ENCODE peak calls at places on chromosomes 6 and 20, in four cellular contexts. One of them, this sample, is unnamed.

GRCh38 chr20:51697119-51697826 is 70.9 kb downstream of the ATP9A start:
- DNase-seq in AG04450: no peak
- DNase-seq in colonic mucosa: no peak
- DNase-seq in naive thymus-derived CD4-positive, alpha-beta T cell: no peak
- DNase-seq in this sample: no peak

GRCh38 chr6:24403501-24403824 is 727 bp downstream of the MRS2 start:
- DNase-seq in colonic mucosa: no peak
- DNase-seq in naive thymus-derived CD4-positive, alpha-beta T cell: no peak
- DNase-seq in AG04450: no peak
- DNase-seq in this sample: no peak

GRCh38 chr6:26347699-26348098 is 17.3 kb upstream of the BTN3A2 start:
- DNase-seq in naive thymus-derived CD4-positive, alpha-beta T cell: no peak
- DNase-seq in colonic mucosa: no peak
- DNase-seq in AG04450: no peak
- DNase-seq in this sample: no peak

GRCh38 chr20:35497320-35497719 is 32.1 kb downstream of the C20orf173 start:
- DNase-seq in colonic mucosa: no peak
- DNase-seq in AG04450: no peak
- DNase-seq in naive thymus-derived CD4-positive, alpha-beta T cell: no peak
- DNase-seq in this sample: no peak

GRCh38 chr6:1633366-1634021 is 23.8 kb downstream of the FOXC1 start:
- DNase-seq in colonic mucosa: no peak
- DNase-seq in AG04450: no peak
- DNase-seq in naive thymus-derived CD4-positive, alpha-beta T cell: no peak
- DNase-seq in this sample: peak

GRCh38 chr20:48725589-48725991 is 102.2 kb downstream of the PREX1 start:
- DNase-seq in colonic mucosa: no peak
- DNase-seq in AG04450: no peak
- DNase-seq in naive thymus-derived CD4-positive, alpha-beta T cell: no peak
- DNase-seq in this sample: no peak

GRCh38 chr20:64239449-64240242 is 15.9 kb upstream of the PCMTD2 start:
- DNase-seq in colonic mucosa: no peak
- DNase-seq in naive thymus-derived CD4-positive, alpha-beta T cell: no peak
- DNase-seq in AG04450: no peak
- DNase-seq in this sample: no peak

GRCh38 chr6:35415065-35415880 is 36.9 kb upstream of the FANCE start:
- DNase-seq in naive thymus-derived CD4-positive, alpha-beta T cell: no peak
- DNase-seq in AG04450: peak
- DNase-seq in colonic mucosa: peak
- DNase-seq in this sample: peak

GRCh38 chr6:133079901-133080300 is 161.3 kb upstream of the EYA4 start:
- DNase-seq in naive thymus-derived CD4-positive, alpha-beta T cell: no peak
- DNase-seq in AG04450: no peak
- DNase-seq in colonic mucosa: no peak
- DNase-seq in this sample: no peak

GRCh38 chr20:32566379-32567374 is 18.5 kb downstream of the NOL4L start:
- DNase-seq in naive thymus-derived CD4-positive, alpha-beta T cell: no peak
- DNase-seq in AG04450: no peak
- DNase-seq in colonic mucosa: no peak
- DNase-seq in this sample: no peak

GRCh38 chr6:155377061-155377460 is 62.8 kb upstream of the TFB1M start:
- DNase-seq in colonic mucosa: no peak
- DNase-seq in naive thymus-derived CD4-positive, alpha-beta T cell: no peak
- DNase-seq in AG04450: peak
- DNase-seq in this sample: no peak

GRCh38 chr6:170004585-170005210 is 253.3 kb downstream of the ERMARD start:
- DNase-seq in colonic mucosa: no peak
- DNase-seq in naive thymus-derived CD4-positive, alpha-beta T cell: no peak
- DNase-seq in AG04450: no peak
- DNase-seq in this sample: no peak

GRCh38 chr6:93337014-93337413 is 82.3 kb downstream of the EPHA7 start:
- DNase-seq in colonic mucosa: no peak
- DNase-seq in naive thymus-derived CD4-positive, alpha-beta T cell: no peak
- DNase-seq in AG04450: no peak
- DNase-seq in this sample: no peak

GRCh38 chr20:50283922-50284810 is 93.5 kb downstream of the CEBPB start:
- DNase-seq in AG04450: no peak
- DNase-seq in naive thymus-derived CD4-positive, alpha-beta T cell: no peak
- DNase-seq in colonic mucosa: no peak
- DNase-seq in this sample: peak

GRCh38 chr6:165769884-165770283 is 106.8 kb upstream of the PDE10A start:
- DNase-seq in AG04450: no peak
- DNase-seq in naive thymus-derived CD4-positive, alpha-beta T cell: no peak
- DNase-seq in colonic mucosa: no peak
- DNase-seq in this sample: no peak

GRCh38 chr20:2745060-2745910 is 52.7 kb downstream of the EBF4 start:
- DNase-seq in colonic mucosa: no peak
- DNase-seq in naive thymus-derived CD4-positive, alpha-beta T cell: no peak
- DNase-seq in AG04450: no peak
- DNase-seq in this sample: no peak

GRCh38 chr20:41316602-41317535 is 662 bp downstream of the ZHX3 start:
- DNase-seq in AG04450: peak
- DNase-seq in colonic mucosa: peak
- DNase-seq in naive thymus-derived CD4-positive, alpha-beta T cell: peak
- DNase-seq in this sample: peak

GRCh38 chr6:18742406-18742805 is 355.3 kb downstream of the RNF144B start:
- DNase-seq in colonic mucosa: no peak
- DNase-seq in AG04450: no peak
- DNase-seq in naive thymus-derived CD4-positive, alpha-beta T cell: no peak
- DNase-seq in this sample: no peak
- H3K27ac ChIP-seq in colonic mucosa: no peak
- H3K27ac ChIP-seq in AG04450: no peak
- H3K27ac ChIP-seq in naive thymus-derived CD4-positive, alpha-beta T cell: no peak
- H3K27ac ChIP-seq in this sample: no peak

GRCh38 chr6:106511274-106512047 is 117.8 kb downstream of the RTN4IP1 start:
- DNase-seq in naive thymus-derived CD4-positive, alpha-beta T cell: peak
- DNase-seq in AG04450: no peak
- DNase-seq in colonic mucosa: peak
- DNase-seq in this sample: no peak
- H3K27ac ChIP-seq in naive thymus-derived CD4-positive, alpha-beta T cell: peak
- H3K27ac ChIP-seq in AG04450: no peak
- H3K27ac ChIP-seq in colonic mucosa: peak
- H3K27ac ChIP-seq in this sample: peak

DNA sequence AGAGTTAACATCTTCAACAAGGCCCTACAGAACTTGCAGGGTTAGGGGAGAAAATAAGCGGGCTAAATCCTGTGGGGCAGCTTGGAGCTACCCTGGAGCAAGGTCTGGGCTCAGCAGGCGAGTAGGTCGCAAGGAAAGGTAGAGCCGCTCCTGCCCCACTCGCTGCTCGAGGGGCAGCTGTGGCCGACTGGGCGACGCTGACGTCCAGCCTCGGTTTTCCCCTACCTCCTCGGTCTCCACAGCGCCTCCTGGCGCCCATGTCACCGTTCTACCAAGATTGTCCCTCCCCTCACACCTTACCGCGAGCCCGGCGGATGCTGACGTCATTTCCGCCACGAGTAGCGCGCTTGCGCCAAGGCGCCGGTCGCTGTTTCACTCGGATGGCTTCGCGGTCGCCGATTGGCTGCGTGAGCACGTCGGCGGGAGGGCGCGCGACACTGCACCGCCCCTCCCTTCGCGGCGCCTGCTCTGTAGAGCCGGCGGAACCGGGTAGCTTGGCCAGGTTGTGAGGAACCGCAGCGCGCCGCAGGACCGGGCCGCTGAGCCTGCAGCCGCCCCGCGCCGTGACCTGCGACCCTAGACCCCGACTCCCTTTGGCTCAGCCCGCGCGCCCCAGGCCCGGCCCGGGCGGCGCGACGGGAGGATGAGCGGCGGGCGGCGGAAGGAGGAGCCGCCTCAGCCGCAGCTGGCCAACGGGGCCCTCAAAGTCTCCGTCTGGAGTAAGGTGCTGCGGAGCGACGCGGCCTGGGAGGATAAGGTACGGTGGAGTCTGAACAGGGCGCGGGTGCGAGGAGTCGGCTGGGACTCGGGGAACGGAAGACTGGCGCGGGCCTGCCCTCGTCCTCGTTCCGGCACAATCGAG is at the start of gene RAB5IF:
- DNase-seq in naive thymus-derived CD4-positive, alpha-beta T cell: peak
- DNase-seq in AG04450: peak
- DNase-seq in colonic mucosa: peak
- DNase-seq in this sample: peak
- H3K27ac ChIP-seq in naive thymus-derived CD4-positive, alpha-beta T cell: peak
- H3K27ac ChIP-seq in AG04450: peak
- H3K27ac ChIP-seq in colonic mucosa: peak
- H3K27ac ChIP-seq in this sample: peak

GRCh38 chr6:18261877-18262276 is 2.5 kb downstream of the DEK start:
- DNase-seq in colonic mucosa: no peak
- DNase-seq in AG04450: no peak
- DNase-seq in naive thymus-derived CD4-positive, alpha-beta T cell: no peak
- DNase-seq in this sample: no peak
- H3K27ac ChIP-seq in colonic mucosa: no peak
- H3K27ac ChIP-seq in AG04450: no peak
- H3K27ac ChIP-seq in naive thymus-derived CD4-positive, alpha-beta T cell: no peak
- H3K27ac ChIP-seq in this sample: no peak

GRCh38 chr20:17570347-17571152 is 675 bp downstream of the DSTN start:
- DNase-seq in AG04450: no peak
- DNase-seq in colonic mucosa: peak
- DNase-seq in naive thymus-derived CD4-positive, alpha-beta T cell: peak
- DNase-seq in this sample: peak

GRCh38 chr20:17568972-17569471 is 853 bp upstream of the DSTN start:
- DNase-seq in colonic mucosa: peak
- DNase-seq in AG04450: peak
- DNase-seq in naive thymus-derived CD4-positive, alpha-beta T cell: no peak
- DNase-seq in this sample: peak

GRCh38 chr20:17571967-17572638 is 2.2 kb downstream of the DSTN start:
- DNase-seq in naive thymus-derived CD4-positive, alpha-beta T cell: no peak
- DNase-seq in colonic mucosa: peak
- DNase-seq in AG04450: no peak
- DNase-seq in this sample: no peak

GRCh38 chr20:17569616-17570346 is at the start of gene DSTN:
- DNase-seq in AG04450: peak
- DNase-seq in colonic mucosa: peak
- DNase-seq in naive thymus-derived CD4-positive, alpha-beta T cell: peak
- DNase-seq in this sample: peak

GRCh38 chr20:17571153-17571527 is 1.3 kb downstream of the DSTN start:
- DNase-seq in AG04450: no peak
- DNase-seq in colonic mucosa: no peak
- DNase-seq in naive thymus-derived CD4-positive, alpha-beta T cell: no peak
- DNase-seq in this sample: no peak
- H3K27ac ChIP-seq in AG04450: no peak
- H3K27ac ChIP-seq in colonic mucosa: peak
- H3K27ac ChIP-seq in naive thymus-derived CD4-positive, alpha-beta T cell: peak
- H3K27ac ChIP-seq in this sample: peak

GRCh38 chr6:138258991-138259390 is 40.7 kb upstream of the PBOV1 start:
- DNase-seq in colonic mucosa: no peak
- DNase-seq in naive thymus-derived CD4-positive, alpha-beta T cell: no peak
- DNase-seq in AG04450: no peak
- DNase-seq in this sample: no peak

GRCh38 chr6:138258197-138258596 is 39.9 kb upstream of the PBOV1 start:
- DNase-seq in colonic mucosa: no peak
- DNase-seq in AG04450: no peak
- DNase-seq in naive thymus-derived CD4-positive, alpha-beta T cell: no peak
- DNase-seq in this sample: no peak

GRCh38 chr6:138255443-138255842 is 37.2 kb upstream of the PBOV1 start:
- DNase-seq in naive thymus-derived CD4-positive, alpha-beta T cell: no peak
- DNase-seq in AG04450: no peak
- DNase-seq in colonic mucosa: no peak
- DNase-seq in this sample: no peak

GRCh38 chr6:138253731-138254130 is 35.4 kb upstream of the PBOV1 start:
- DNase-seq in AG04450: no peak
- DNase-seq in colonic mucosa: no peak
- DNase-seq in naive thymus-derived CD4-positive, alpha-beta T cell: no peak
- DNase-seq in this sample: no peak

GRCh38 chr6:138257638-138258040 is 39.3 kb upstream of the PBOV1 start:
- DNase-seq in naive thymus-derived CD4-positive, alpha-beta T cell: no peak
- DNase-seq in AG04450: no peak
- DNase-seq in colonic mucosa: no peak
- DNase-seq in this sample: no peak
- H3K27ac ChIP-seq in naive thymus-derived CD4-positive, alpha-beta T cell: no peak
- H3K27ac ChIP-seq in AG04450: no peak
- H3K27ac ChIP-seq in colonic mucosa: no peak
- H3K27ac ChIP-seq in this sample: no peak

GRCh38 chr20:58566981-58567380 is 51.8 kb upstream of the APCDD1L start:
- DNase-seq in AG04450: no peak
- DNase-seq in colonic mucosa: no peak
- DNase-seq in naive thymus-derived CD4-positive, alpha-beta T cell: peak
- DNase-seq in this sample: no peak

GRCh38 chr20:58570181-58570859 is 55.1 kb upstream of the APCDD1L start:
- DNase-seq in colonic mucosa: no peak
- DNase-seq in AG04450: no peak
- DNase-seq in naive thymus-derived CD4-positive, alpha-beta T cell: no peak
- DNase-seq in this sample: no peak

GRCh38 chr20:58567437-58567836 is 52.2 kb upstream of the APCDD1L start:
- DNase-seq in colonic mucosa: no peak
- DNase-seq in AG04450: no peak
- DNase-seq in naive thymus-derived CD4-positive, alpha-beta T cell: no peak
- DNase-seq in this sample: no peak

GRCh38 chr20:58569211-58570125 is 54.3 kb upstream of the APCDD1L start:
- DNase-seq in AG04450: no peak
- DNase-seq in colonic mucosa: no peak
- DNase-seq in naive thymus-derived CD4-positive, alpha-beta T cell: no peak
- DNase-seq in this sample: no peak

DNA sequence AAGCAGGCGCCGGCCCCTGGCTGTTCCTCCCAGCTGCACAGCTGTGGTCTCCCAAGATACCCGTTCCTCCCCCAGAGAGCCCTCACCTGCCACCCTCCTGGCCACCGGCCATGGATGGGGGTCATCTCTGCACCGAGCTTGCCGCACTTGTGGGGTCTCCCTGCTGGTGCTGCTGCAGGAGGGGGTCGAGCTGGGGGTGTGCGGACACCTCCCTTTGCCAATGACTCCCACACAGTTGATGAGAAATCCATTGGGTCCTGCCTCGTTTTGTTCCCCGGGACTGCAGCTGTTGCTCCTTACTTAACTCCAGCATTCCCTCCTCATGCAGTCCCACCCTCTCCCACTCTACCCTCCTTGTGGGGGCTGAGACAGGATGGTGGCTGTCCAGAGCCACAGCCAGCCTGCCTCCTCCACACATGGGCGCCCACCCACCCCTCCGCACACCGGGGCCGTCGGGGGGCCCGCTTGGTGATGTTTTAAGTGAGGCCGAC is 53.3 kb upstream of the APCDD1L start:
- DNase-seq in AG04450: no peak
- DNase-seq in colonic mucosa: no peak
- DNase-seq in naive thymus-derived CD4-positive, alpha-beta T cell: no peak
- DNase-seq in this sample: no peak
- H3K27ac ChIP-seq in AG04450: no peak
- H3K27ac ChIP-seq in colonic mucosa: no peak
- H3K27ac ChIP-seq in naive thymus-derived CD4-positive, alpha-beta T cell: no peak
- H3K27ac ChIP-seq in this sample: no peak

GRCh38 chr6:109790131-109790530 is 99.0 kb downstream of the FIG4 start:
- DNase-seq in colonic mucosa: no peak
- DNase-seq in AG04450: no peak
- DNase-seq in naive thymus-derived CD4-positive, alpha-beta T cell: no peak
- DNase-seq in this sample: no peak
- H3K27ac ChIP-seq in colonic mucosa: no peak
- H3K27ac ChIP-seq in AG04450: no peak
- H3K27ac ChIP-seq in naive thymus-derived CD4-positive, alpha-beta T cell: no peak
- H3K27ac ChIP-seq in this sample: no peak

This sample was measured in tibial artery.